ENCODE peak calls at places on chromosomes 2 and 18, in eight cellular contexts. E, L, P, O, X, D, H and M are unnamed samples. For H3K4me1, the result is how much of the 10 kb centered on the place peaks cover.

GRCh38 chr18:60053747-60054304 is 154.0 kb downstream of the PMAIP1 start:
- DNase-seq in E (no peak), L (peak), P (peak), O (no peak), X (peak), D (no peak), H (no peak), M (no peak)

GRCh38 chr2:239142296-239142695 is 258.5 kb downstream of the HDAC4 start:
- DNase-seq in E (no peak), L (no peak), P (no peak), O (no peak), X (no peak), D (no peak), H (no peak), M (no peak)

GRCh38 chr2:75608684-75609333 is 37.8 kb upstream of the MRPL19 start:
- DNase-seq in E (no peak), L (peak), P (peak), O (peak), X (peak), D (peak), H (peak), M (peak)

GRCh38 chr2:114960389-114960788 is 517.9 kb downstream of the DPP10 start:
- DNase-seq in E (no peak), L (no peak), P (no peak), O (no peak), X (no peak), D (no peak), H (no peak), M (no peak)

GRCh38 chr2:7744827-7745226 is 827.6 kb downstream of the RNF144A start:
- DNase-seq in E (no peak), L (no peak), P (no peak), O (no peak), X (peak), D (no peak), H (no peak), M (no peak)

GRCh38 chr2:128198666-128199065 is 107.7 kb downstream of the UGGT1 start:
- DNase-seq in E (no peak), L (no peak), P (no peak), O (no peak), X (no peak), D (peak), H (no peak), M (no peak)

GRCh38 chr2:5696741-5697521 is 4.7 kb downstream of the SOX11 start:
- DNase-seq in E (no peak), L (no peak), P (peak), O (no peak), X (peak), D (no peak), H (no peak), M (no peak)

GRCh38 chr2:238285653-238286082 is 2.7 kb downstream of the PER2 start:
- DNase-seq in E (peak), L (no peak), P (no peak), O (peak), X (peak), D (peak), H (peak), M (peak)

DNA sequence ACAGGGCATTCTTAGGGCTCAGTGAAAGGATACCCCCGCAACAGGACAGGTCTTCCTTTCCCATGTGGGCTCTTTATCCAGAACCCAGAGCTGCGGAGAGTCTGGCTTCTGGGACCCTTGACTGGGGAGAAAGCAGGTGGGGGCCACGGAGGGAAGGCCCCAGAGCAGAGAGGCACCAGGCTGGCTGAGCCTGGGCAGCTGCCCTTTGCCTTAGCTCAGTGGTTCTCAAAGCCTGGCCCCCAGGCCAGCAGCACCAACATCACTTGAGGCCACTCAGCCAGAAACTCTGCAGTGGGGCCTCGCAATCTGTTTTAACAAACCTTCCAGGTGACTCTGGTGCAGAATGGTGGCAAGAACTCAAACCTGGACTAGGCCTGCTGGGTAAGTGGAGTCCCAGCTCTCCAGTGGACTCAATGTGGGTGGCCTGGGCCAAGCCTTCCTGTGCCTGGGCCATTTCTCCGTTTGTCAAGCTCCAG is 1.6 kb upstream of the TMEM37 start:
- DNase-seq in E (no peak), L (no peak), P (no peak), O (no peak), X (no peak), D (no peak), H (no peak), M (no peak)
- H3K4me1 ChIP-seq in E (under half), L (under half), P (under half), O (half or more), X (under half), D (half or more), H (under half), M (under half)

GRCh38 chr2:227312579-227312978 is 12.5 kb upstream of the MFF start:
- DNase-seq in E (no peak), L (no peak), P (no peak), O (no peak), X (no peak), D (no peak), H (no peak), M (no peak)
- H3K4me1 ChIP-seq in E (under half), L (under half), P (under half), O (under half), X (under half), D (under half), H (under half), M (under half)

DNA sequence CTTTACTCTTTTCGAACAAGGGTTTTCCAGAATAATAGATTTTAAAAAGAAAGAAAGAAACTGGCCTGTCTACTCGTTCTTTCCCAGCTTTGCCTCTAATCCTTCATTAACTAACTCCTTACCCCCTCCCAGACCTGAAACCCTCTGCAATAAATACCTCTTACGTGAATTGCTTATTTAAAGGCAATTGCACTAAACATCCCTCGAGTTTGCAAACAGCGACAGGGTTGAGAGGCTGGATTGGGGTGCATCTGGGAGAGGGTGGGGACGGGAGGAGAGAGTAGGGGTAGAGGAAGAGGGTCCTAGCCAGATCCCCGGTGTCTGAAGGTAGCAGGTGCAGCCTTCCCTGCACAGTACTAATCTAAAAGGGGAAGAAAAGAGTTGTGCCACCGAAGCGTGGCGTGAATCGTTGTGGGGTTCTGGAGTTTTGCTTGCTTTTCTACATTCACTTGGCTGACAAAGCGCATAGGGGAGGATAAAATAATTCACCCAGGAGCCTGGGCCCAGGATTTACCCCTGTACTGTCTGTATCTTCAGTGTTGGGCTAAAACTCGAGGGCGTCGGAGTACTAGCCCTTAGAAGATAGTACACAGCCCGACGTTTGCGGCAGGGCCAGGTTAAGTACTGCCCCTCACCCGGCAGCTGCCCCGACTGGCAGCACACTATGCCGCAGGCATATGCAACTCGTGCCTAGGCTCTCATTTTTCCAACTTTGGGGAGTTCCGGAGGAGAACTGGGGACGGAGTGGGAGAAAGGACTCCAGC is 1.9 kb upstream of the NEUROD1 start:
- DNase-seq in E (no peak), L (no peak), P (no peak), O (no peak), X (no peak), D (peak), H (no peak), M (no peak)
- H3K4me1 ChIP-seq in E (under half), L (under half), P (under half), O (under half), X (under half), D (under half), H (under half), M (under half)

DNA sequence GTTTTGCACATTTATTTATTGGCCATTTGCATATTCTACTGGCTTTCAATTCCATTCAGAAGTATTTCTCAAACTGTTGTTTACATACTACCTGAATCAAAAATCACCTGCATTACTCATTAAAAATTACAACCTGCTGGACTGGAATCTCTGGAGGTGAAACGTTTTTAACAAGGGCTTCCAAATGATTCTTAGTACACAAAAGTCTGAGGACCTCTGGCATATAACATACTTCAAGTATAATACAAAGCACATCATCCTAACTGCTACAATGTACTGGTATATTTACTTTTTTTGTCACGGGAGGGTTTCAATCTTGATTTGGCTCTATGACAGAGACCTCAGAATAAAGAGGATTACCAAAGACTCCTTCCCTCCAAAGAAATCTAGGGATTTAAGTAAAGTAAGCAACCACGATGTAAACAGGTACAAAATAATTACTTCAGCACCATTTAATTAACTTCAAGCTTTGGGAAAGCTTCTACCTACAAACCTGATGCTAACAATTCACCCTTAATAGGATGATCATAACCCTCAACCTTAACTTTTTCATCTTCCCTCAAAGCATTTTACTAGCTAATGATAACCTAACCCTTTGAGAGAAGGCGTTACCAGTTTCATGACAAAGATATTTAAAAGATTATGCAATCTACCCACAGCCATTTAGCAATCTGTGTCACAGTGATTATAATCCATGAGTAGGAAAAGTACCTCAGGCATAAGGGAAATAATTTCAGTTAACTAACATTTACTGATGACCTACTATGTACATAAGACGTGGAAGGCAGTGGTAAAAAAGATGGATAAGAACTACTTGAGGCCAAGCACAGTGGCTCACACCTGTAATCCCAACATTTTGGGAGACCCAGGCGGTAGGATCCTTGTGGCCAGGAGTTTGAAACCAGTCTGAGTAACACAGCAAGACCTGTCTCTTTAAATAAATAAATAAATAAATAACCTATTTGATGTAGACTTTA is 24.7 kb downstream of the ATAD2B start:
- DNase-seq in E (no peak), L (no peak), P (peak), O (no peak), X (peak), D (no peak), H (no peak), M (no peak)
- H3K4me1 ChIP-seq in E (under half), L (under half), P (under half), O (under half), X (under half), D (under half), H (under half), M (under half)

GRCh38 chr2:16620590-16620989 is 45.0 kb downstream of the CYRIA start:
- DNase-seq in E (no peak), L (no peak), P (no peak), O (no peak), X (no peak), D (no peak), H (no peak), M (no peak)
- H3K4me1 ChIP-seq in E (under half), L (under half), P (half or more), O (half or more), X (under half), D (under half), H (under half), M (half or more)

GRCh38 chr2:201972621-201973255 is 60.9 kb upstream of the FZD7 start:
- DNase-seq in E (no peak), L (no peak), P (no peak), O (no peak), X (no peak), D (no peak), H (no peak), M (no peak)

GRCh38 chr2:201971516-201972228 is 62.0 kb upstream of the FZD7 start:
- DNase-seq in E (no peak), L (no peak), P (peak), O (no peak), X (peak), D (no peak), H (no peak), M (no peak)

GRCh38 chr2:201974651-201975050 is 59.0 kb upstream of the FZD7 start:
- DNase-seq in E (no peak), L (no peak), P (no peak), O (no peak), X (no peak), D (no peak), H (no peak), M (no peak)

GRCh38 chr2:201975434-201975833 is 58.2 kb upstream of the FZD7 start:
- DNase-seq in E (no peak), L (no peak), P (no peak), O (no peak), X (no peak), D (no peak), H (no peak), M (no peak)

DNA sequence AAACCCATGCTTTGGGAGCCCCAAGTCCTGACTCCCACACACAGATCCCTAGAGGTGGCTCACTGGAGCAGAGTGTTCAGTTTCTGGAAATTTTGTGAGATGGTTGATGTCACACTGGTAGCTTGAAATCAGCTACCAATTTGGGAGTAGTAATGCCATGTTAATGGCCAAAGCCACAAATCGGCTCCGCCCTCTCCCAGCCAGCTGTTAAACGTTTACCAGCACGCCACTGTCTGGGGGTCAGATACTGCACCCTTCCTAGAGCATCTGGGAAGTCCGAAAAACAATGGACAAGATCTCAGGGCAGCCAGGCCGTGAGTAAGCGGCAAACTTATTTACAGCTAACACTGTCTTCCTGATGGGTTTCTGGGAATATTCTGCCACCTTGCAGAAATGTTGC is 60.3 kb upstream of the FZD7 start:
- DNase-seq in E (no peak), L (no peak), P (no peak), O (no peak), X (no peak), D (no peak), H (no peak), M (no peak)
- H3K4me1 ChIP-seq in E (under half), L (under half), P (under half), O (under half), X (under half), D (under half), H (under half), M (under half)

GRCh38 chr2:144240656-144241339 is 279.1 kb downstream of the ZEB2 start:
- DNase-seq in E (no peak), L (no peak), P (no peak), O (no peak), X (no peak), D (no peak), H (no peak), M (no peak)
- H3K4me1 ChIP-seq in E (under half), L (under half), P (under half), O (under half), X (under half), D (under half), H (under half), M (under half)

GRCh38 chr2:42961385-42961800 is 169.0 kb upstream of the HAAO start:
- DNase-seq in E (peak), L (no peak), P (no peak), O (no peak), X (no peak), D (no peak), H (peak), M (peak)

GRCh38 chr2:42959148-42959992 is 167.0 kb upstream of the HAAO start:
- DNase-seq in E (peak), L (no peak), P (no peak), O (no peak), X (peak), D (no peak), H (peak), M (peak)

GRCh38 chr2:42961948-42962347 is 169.6 kb upstream of the HAAO start:
- DNase-seq in E (no peak), L (no peak), P (no peak), O (no peak), X (no peak), D (no peak), H (no peak), M (no peak)

GRCh38 chr2:42960835-42961165 is 168.4 kb upstream of the HAAO start:
- DNase-seq in E (no peak), L (no peak), P (no peak), O (no peak), X (no peak), D (no peak), H (no peak), M (no peak)

DNA sequence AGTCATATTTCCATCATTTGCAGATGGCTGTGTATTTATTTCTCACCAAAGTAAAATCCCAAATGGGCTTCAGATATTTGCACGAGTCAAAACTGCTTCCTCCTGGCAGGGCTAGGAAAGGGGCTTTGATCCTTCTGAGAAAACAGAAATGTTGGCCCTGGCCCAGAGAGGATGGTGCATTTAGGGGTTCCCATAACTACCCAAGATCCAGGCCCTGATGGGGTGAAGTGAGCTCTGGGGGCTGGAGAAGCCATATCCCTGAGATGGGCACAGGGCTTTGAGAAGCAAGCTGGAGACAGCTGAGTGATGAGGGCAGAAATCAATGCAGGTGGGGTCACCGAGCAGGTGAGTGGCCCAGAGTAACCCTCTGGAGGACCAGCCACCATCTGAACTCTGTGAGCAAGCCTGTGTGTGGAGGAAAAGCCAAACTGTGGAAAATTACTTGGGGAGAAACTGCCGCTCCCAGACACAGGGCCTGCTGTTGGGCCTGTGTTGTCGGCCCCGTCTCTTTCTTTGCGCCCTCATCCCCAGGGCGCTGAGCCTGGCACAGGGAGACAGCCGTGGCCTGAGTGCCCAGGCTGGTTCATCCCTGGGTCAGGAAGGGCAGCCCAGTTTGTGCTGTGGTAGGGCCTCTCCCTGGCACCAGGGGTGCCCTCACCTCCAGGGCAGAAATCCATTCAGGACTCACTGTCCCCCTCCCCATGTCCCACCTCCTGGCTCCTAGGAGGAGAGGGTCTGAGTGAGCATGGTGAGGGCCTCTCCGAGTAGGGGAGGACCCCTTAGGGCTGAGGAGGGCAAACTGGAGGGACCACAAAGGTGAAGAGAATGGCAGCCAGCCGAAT is 167.8 kb upstream of the HAAO start:
- DNase-seq in E (no peak), L (no peak), P (no peak), O (no peak), X (no peak), D (no peak), H (no peak), M (no peak)
- H3K4me1 ChIP-seq in E (under half), L (under half), P (under half), O (half or more), X (under half), D (under half), H (half or more), M (half or more)

GRCh38 chr2:74024216-74024615 is 39.5 kb downstream of the TET3 start:
- DNase-seq in E (no peak), L (no peak), P (no peak), O (no peak), X (no peak), D (no peak), H (no peak), M (no peak)

GRCh38 chr2:74027496-74027895 is 42.8 kb downstream of the TET3 start:
- DNase-seq in E (no peak), L (no peak), P (no peak), O (no peak), X (no peak), D (no peak), H (no peak), M (no peak)

GRCh38 chr2:74026674-74027294 is 42.1 kb downstream of the TET3 start:
- DNase-seq in E (no peak), L (no peak), P (no peak), O (no peak), X (no peak), D (no peak), H (no peak), M (no peak)

GRCh38 chr2:74028290-74028689 is 43.6 kb downstream of the TET3 start:
- DNase-seq in E (no peak), L (no peak), P (no peak), O (no peak), X (no peak), D (no peak), H (no peak), M (no peak)

DNA sequence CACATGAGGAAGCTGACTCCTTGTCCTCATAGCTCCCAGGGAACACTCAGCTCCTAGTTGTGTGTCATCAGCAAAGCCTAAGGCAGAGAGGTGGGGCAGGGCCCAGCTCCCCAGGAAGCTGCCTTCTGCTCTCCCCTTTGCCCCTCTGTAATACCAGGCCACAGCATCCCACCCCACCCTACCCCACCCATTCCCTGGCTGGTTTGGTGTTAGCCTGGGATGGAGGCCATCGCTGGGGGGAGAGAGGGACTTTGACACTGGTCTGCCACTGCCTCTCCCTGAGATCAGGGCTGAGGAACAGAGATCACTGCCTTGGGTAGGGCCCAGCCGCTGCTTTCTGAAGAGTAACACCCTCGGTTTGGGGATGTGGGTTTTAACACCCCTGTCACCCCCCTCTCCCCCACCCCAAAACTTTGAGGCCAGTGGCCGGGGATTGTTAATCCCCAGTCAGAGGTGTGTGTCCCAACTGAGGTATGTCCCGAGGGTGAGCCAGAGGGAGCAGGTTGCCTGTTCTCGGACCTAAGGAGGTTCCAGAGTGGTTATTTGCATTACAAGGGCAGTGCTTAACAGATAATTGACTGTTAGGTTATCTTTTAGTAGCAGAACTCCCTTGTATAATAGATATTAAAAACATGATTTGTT is 41.4 kb downstream of the TET3 start:
- DNase-seq in E (no peak), L (no peak), P (no peak), O (no peak), X (peak), D (no peak), H (no peak), M (no peak)
- H3K4me1 ChIP-seq in E (under half), L (under half), P (under half), O (under half), X (under half), D (under half), H (under half), M (under half)